ENCODE peak calls at places on chromosome 20, in ten cellular contexts. X is prostate gland, Q is uterus, S is heart right ventricle, N is Panc1, Z is upper lobe of left lung, F is left lung, B is tibial artery, J is bronchial epithelial cell, T is endodermal cell. A is an unnamed sample.

GRCh38 chr20:45347936-45348809 is at the start of gene SDC4:
- DNase-seq in S (peak; percentile 61), X (peak; percentile 68), J (peak; percentile 61), B (peak; percentile 53), Z (peak; percentile 81), F (peak; percentile 64), N (no peak), T (peak; percentile 81), Q (peak; percentile 73), A (peak; percentile 74)

GRCh38 chr20:5920581-5920980 is 29.8 kb downstream of the TRMT6 start:
- DNase-seq in Q (no peak), J (no peak), X (no peak), Z (no peak), S (no peak), T (no peak), N (no peak), F (no peak), B (no peak), A (no peak)

GRCh38 chr20:53826597-53827291 is 233.1 kb upstream of the ZNF217 start:
- DNase-seq in X (no peak), J (peak; percentile 32), N (no peak), S (no peak), Z (peak; percentile 58), T (no peak), B (no peak), Q (no peak), F (peak; percentile 65), A (no peak)

GRCh38 chr20:7770578-7770977 is 169.7 kb downstream of the HAO1 start:
- DNase-seq in B (no peak), Z (no peak), T (no peak), S (peak; percentile 29), N (no peak), Q (no peak), X (no peak), F (no peak), J (peak; percentile 50), A (no peak)

GRCh38 chr20:5636841-5637240 is 113.4 kb upstream of the SHLD1 start:
- DNase-seq in J (no peak), T (no peak), X (no peak), F (no peak), N (no peak), Z (no peak), S (no peak), Q (no peak), B (no peak), A (no peak)

GRCh38 chr20:45776931-45777330 is 14.8 kb downstream of the WFDC3 start:
- DNase-seq in T (no peak), S (no peak), B (no peak), J (no peak), X (no peak), Z (no peak), F (no peak), N (no peak), Q (no peak), A (no peak)

GRCh38 chr20:59421920-59422637 is 121.7 kb downstream of the EDN3 start:
- DNase-seq in T (no peak), Q (no peak), X (no peak), F (no peak), Z (no peak), B (no peak), N (no peak), J (no peak), S (no peak), A (no peak)

GRCh38 chr20:46178891-46179290 is 60.8 kb downstream of the CD40 start:
- DNase-seq in J (no peak), T (no peak), X (no peak), Q (no peak), B (no peak), N (no peak), F (no peak), S (no peak), Z (no peak), A (no peak)

GRCh38 chr20:64116016-64116415 is 8.7 kb upstream of the NPBWR2 start:
- DNase-seq in Z (no peak), S (no peak), Q (no peak), B (no peak), T (no peak), X (no peak), F (peak; percentile 19), J (no peak), N (no peak), A (no peak)

GRCh38 chr20:57849126-57849867 is 139.5 kb upstream of the PMEPA1 start:
- DNase-seq in X (no peak), T (peak; percentile 20), F (no peak), B (no peak), J (peak; percentile 5), S (no peak), Q (no peak), N (no peak), Z (peak; percentile 8), A (no peak)

GRCh38 chr20:51661609-51662178 is 106.5 kb downstream of the ATP9A start:
- DNase-seq in Q (no peak), J (peak; percentile 90), B (no peak), Z (no peak), N (no peak), T (no peak), X (no peak), S (no peak), F (no peak), A (no peak)

GRCh38 chr20:58566981-58567380 is 51.8 kb upstream of the APCDD1L start:
- DNase-seq in T (no peak), N (no peak), B (no peak), S (no peak), Q (no peak), F (no peak), X (no peak), Z (no peak), J (no peak), A (no peak)

GRCh38 chr20:53738039-53738944 is 144.7 kb upstream of the ZNF217 start:
- DNase-seq in X (peak; percentile 94), Q (peak; percentile 70), Z (peak; percentile 86), N (peak; percentile 88), F (peak; percentile 75), T (peak; percentile 92), S (peak; percentile 59), J (peak; percentile 96), B (peak; percentile 41), A (peak; percentile 47)

GRCh38 chr20:61746781-61747180 is 318.9 kb downstream of the TAF4 start:
- DNase-seq in T (no peak), N (no peak), F (no peak), Z (no peak), Q (no peak), X (no peak), S (no peak), J (no peak), B (no peak), A (no peak)

GRCh38 chr20:17643531-17644188 is 38.4 kb downstream of the RRBP1 start:
- DNase-seq in Q (no peak), F (no peak), S (no peak), J (no peak), T (no peak), B (no peak), Z (no peak), X (no peak), N (no peak), A (peak; percentile 22)

GRCh38 chr20:32216396-32217142 is 8.9 kb downstream of the POFUT1 start:
- DNase-seq in Z (no peak), S (no peak), B (no peak), X (no peak), T (no peak), N (no peak), Q (no peak), J (no peak), F (no peak), A (peak; percentile 82)

GRCh38 chr20:32210206-32210605 is 2.5 kb downstream of the POFUT1 start:
- DNase-seq in N (no peak), B (no peak), T (no peak), S (no peak), X (no peak), Z (no peak), J (peak; percentile 28), F (no peak), Q (no peak), A (no peak)

GRCh38 chr20:32215729-32216128 is 8.0 kb downstream of the POFUT1 start:
- DNase-seq in F (no peak), Z (no peak), Q (no peak), N (no peak), J (no peak), B (no peak), S (no peak), T (no peak), X (no peak), A (no peak)

GRCh38 chr20:32215147-32215546 is 7.5 kb downstream of the POFUT1 start:
- DNase-seq in S (no peak), Q (no peak), X (no peak), J (no peak), Z (no peak), N (no peak), F (no peak), T (no peak), B (no peak), A (no peak)

GRCh38 chr20:32213870-32214269 is 6.2 kb downstream of the POFUT1 start:
- DNase-seq in N (no peak), Q (no peak), X (no peak), F (no peak), T (no peak), Z (no peak), J (no peak), S (no peak), B (no peak), A (no peak)
- H3K36me3 ChIP-seq in N (peaks cover 11% of the 10 kb centered on the region), Q (no peaks in the 10 kb centered on the region), X (no peaks in the 10 kb centered on the region), F (no peaks in the 10 kb centered on the region), T (peaks cover 54% of the 10 kb centered on the region), Z (peaks cover 61% of the 10 kb centered on the region), J (peaks cover 27% of the 10 kb centered on the region), S (no peaks in the 10 kb centered on the region), B (peaks cover 87% of the 10 kb centered on the region), A (peaks cover 4% of the 10 kb centered on the region)

GRCh38 chr20:25987073-25987927 is 290.6 kb upstream of the ZNF337 start:
- DNase-seq in T (peak; percentile 91), J (peak; percentile 4), Z (no peak), F (no peak), B (no peak), Q (peak; percentile 25), N (peak; percentile 2), S (peak; percentile 51), X (no peak), A (peak; percentile 45)
- H3K4me3 ChIP-seq in T (no peak overlapping the region), J (peak overlapping the region; percentile 17), Z (peak overlapping the region; percentile 16), F (peak overlapping the region; percentile 15), B (peak overlapping the region; percentile 51), Q (peak overlapping the region; percentile 20), N (no peak overlapping the region), S (peak overlapping the region; percentile 8), X (no peak overlapping the region), A (no peak overlapping the region)

GRCh38 chr20:2840967-2841531 is 504 bp downstream of the VPS16 start:
- DNase-seq in N (no peak), T (peak; percentile 81), J (peak; percentile 21), Z (peak; percentile 69), X (peak; percentile 16), S (peak; percentile 75), Q (peak; percentile 49), F (peak; percentile 58), B (peak; percentile 68), A (peak; percentile 80)
- TF ChIP-seq CTCF in N (no peak), T (no peak), J (no peak), Z (no peak), X (no peak), S (no peak), Q (no peak), F (no peak), B (no peak), A (no peak)

DNA sequence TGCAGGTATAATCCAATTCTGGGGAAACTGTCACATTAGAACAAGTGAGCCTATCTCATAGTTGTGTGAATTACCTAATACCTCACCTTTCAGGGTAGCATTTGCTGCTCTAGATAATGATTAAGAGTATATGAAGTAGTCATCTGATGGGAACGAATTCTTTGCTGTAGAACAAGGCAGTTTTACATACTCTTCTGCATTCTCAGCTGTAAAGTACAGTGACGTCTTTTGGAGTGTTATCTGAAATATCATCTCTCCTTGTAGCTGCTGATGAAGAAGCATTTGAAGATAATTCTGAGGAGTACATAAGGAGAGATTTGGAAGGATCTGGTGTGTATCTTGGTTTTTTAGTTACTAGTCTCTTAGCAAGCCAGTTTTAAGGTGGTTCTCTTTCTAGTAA is 28.4 kb downstream of the CSE1L start:
- DNase-seq in B (no peak), S (no peak), X (no peak), Q (no peak), F (no peak), Z (no peak), T (no peak), J (no peak), N (no peak), A (no peak)
- H3K36me3 ChIP-seq in B (peaks cover 99% of the 10 kb centered on the region), S (no peaks in the 10 kb centered on the region), X (no peaks in the 10 kb centered on the region), Q (no peaks in the 10 kb centered on the region), F (no peaks in the 10 kb centered on the region), Z (peaks cover 62% of the 10 kb centered on the region), T (peaks cover 93% of the 10 kb centered on the region), J (peaks cover 6% of the 10 kb centered on the region), N (peaks cover 51% of the 10 kb centered on the region), A (no peaks in the 10 kb centered on the region)